ENCODE peak calls at places on chromosomes 7 and 10, in nine cellular contexts. M is small intestine; F is pancreas; I is body of pancreas; P is prostate gland; D is CD8-positive, alpha-beta T cell; Q is A549; S is transverse colon; E is choroid plexus epithelial cell. H is an unnamed sample.

GRCh38 chr7:25862254-25862992 is 289.6 kb upstream of the NFE2L3 start:
- DNase-seq in E (peak), Q (peak), F (peak), P (peak), D (peak), S (peak), M (peak), I (peak), H (peak)

GRCh38 chr7:105743351-105743812 is 133.0 kb downstream of the ATXN7L1 start:
- DNase-seq in E (no peak), D (no peak), M (no peak), F (no peak), S (no peak), Q (no peak), I (no peak), P (no peak), H (no peak)

GRCh38 chr10:7891634-7892033 is 73.3 kb downstream of the TAF3 start:
- DNase-seq in Q (no peak), S (no peak), P (no peak), M (no peak), D (no peak), E (peak), I (no peak), F (no peak), H (peak)

GRCh38 chr10:104328916-104329710 is 9.2 kb downstream of the ITPRIP start:
- DNase-seq in E (peak), D (peak), P (peak), F (no peak), Q (peak), S (no peak), I (no peak), M (no peak), H (peak)

GRCh38 chr7:25820432-25821040 is 331.5 kb upstream of the NFE2L3 start:
- DNase-seq in S (no peak), P (no peak), I (no peak), D (no peak), M (peak), E (peak), Q (peak), F (no peak), H (peak)

GRCh38 chr7:85529831-85530230 is 343.0 kb upstream of the SEMA3D start:
- DNase-seq in D (no peak), F (no peak), P (no peak), E (peak), S (no peak), M (peak), I (no peak), Q (no peak), H (peak)

GRCh38 chr10:86960003-86960862 is 1.8 kb downstream of the SNCG start:
- DNase-seq in Q (peak), F (peak), P (no peak), M (peak), S (peak), I (peak), D (no peak), E (peak), H (peak)

GRCh38 chr7:36387437-36388345 is 2.0 kb upstream of the ANLN start:
- DNase-seq in E (no peak), M (peak), Q (peak), S (no peak), P (no peak), I (no peak), F (no peak), D (no peak), H (no peak)

GRCh38 chr10:86311176-86311575 is 55.4 kb downstream of the GRID1 start:
- DNase-seq in F (no peak), D (no peak), S (no peak), Q (no peak), M (no peak), P (no peak), I (no peak), E (no peak), H (no peak)

GRCh38 chr7:2075811-2076210 is 156.9 kb downstream of the MAD1L1 start:
- DNase-seq in E (no peak), M (no peak), I (no peak), F (no peak), S (no peak), Q (no peak), P (no peak), D (no peak), H (no peak)

GRCh38 chr10:8815969-8816368 is 761.5 kb downstream of the GATA3 start:
- DNase-seq in I (no peak), D (no peak), M (no peak), P (no peak), Q (no peak), S (no peak), E (no peak), F (no peak), H (no peak)

GRCh38 chr10:48878091-48878490 is 61.5 kb downstream of the LRRC18 start:
- DNase-seq in M (no peak), E (no peak), Q (no peak), I (no peak), P (no peak), F (no peak), D (no peak), S (no peak), H (no peak)

GRCh38 chr10:21521910-21522533 is 3.5 kb downstream of the SKIDA1 start:
- DNase-seq in D (no peak), S (no peak), E (no peak), P (no peak), Q (no peak), M (no peak), F (no peak), I (no peak), H (no peak)

GRCh38 chr7:7761974-7762769 is 43.8 kb upstream of the RPA3 start:
- DNase-seq in P (no peak), Q (peak), E (peak), S (no peak), F (no peak), D (no peak), M (peak), I (no peak), H (peak)

GRCh38 chr7:24812313-24812945 is 55.2 kb upstream of the GSDME start:
- DNase-seq in Q (peak), F (peak), S (peak), D (peak), M (peak), P (no peak), I (peak), E (peak), H (peak)

GRCh38 chr10:66329116-66329515 is 596.7 kb upstream of the LRRTM3 start:
- DNase-seq in E (no peak), D (no peak), M (no peak), F (no peak), I (no peak), P (no peak), S (no peak), Q (no peak), H (no peak)

GRCh38 chr10:83410570-83410969 is 728.7 kb upstream of the GHITM start:
- DNase-seq in F (no peak), P (no peak), S (no peak), M (no peak), Q (no peak), D (no peak), I (no peak), E (no peak), H (no peak)

GRCh38 chr7:22413211-22413610 is 56.3 kb upstream of the RAPGEF5 start:
- DNase-seq in F (no peak), P (no peak), Q (no peak), M (no peak), D (no peak), E (no peak), I (no peak), S (no peak), H (no peak)

GRCh38 chr10:132974249-132974796 is 32.0 kb upstream of the CFAP46 start:
- DNase-seq in P (no peak), E (no peak), F (no peak), Q (no peak), M (no peak), S (no peak), D (no peak), I (no peak), H (no peak)

GRCh38 chr10:21297525-21298383 is 227.7 kb downstream of the SKIDA1 start:
- DNase-seq in M (no peak), P (no peak), E (peak), Q (no peak), F (no peak), I (no peak), D (no peak), S (no peak), H (no peak)

GRCh38 chr10:116118851-116119250 is 154.2 kb downstream of the GFRA1 start:
- DNase-seq in E (no peak), M (no peak), Q (no peak), F (no peak), S (no peak), I (no peak), D (no peak), P (no peak), H (no peak)

GRCh38 chr10:28180654-28181053 is 122.2 kb downstream of the MPP7 start:
- DNase-seq in M (no peak), P (no peak), F (no peak), I (no peak), Q (no peak), S (no peak), E (no peak), D (no peak), H (no peak)

GRCh38 chr7:140646931-140647647 is 6.5 kb upstream of the DENND2A start:
- DNase-seq in I (no peak), M (peak), P (no peak), Q (peak), D (peak), E (peak), F (no peak), S (peak), H (no peak)

GRCh38 chr10:89706011-89706410 is 4.6 kb downstream of the KIF20B start:
- DNase-seq in P (no peak), I (no peak), S (no peak), Q (no peak), M (no peak), D (no peak), F (no peak), E (peak), H (peak)

GRCh38 chr10:88598060-88598459 is 11.5 kb downstream of the LIPJ start:
- DNase-seq in I (no peak), P (no peak), M (no peak), E (no peak), Q (no peak), D (no peak), S (no peak), F (no peak), H (no peak)

GRCh38 chr10:33196710-33197406 is 137.6 kb downstream of the NRP1 start:
- DNase-seq in E (no peak), S (peak), F (no peak), M (peak), D (no peak), I (peak), Q (peak), P (no peak), H (no peak)

GRCh38 chr7:15607541-15608210 is 45.9 kb upstream of the AGMO start:
- DNase-seq in E (no peak), F (no peak), D (no peak), Q (no peak), P (no peak), I (no peak), M (no peak), S (no peak), H (peak)

GRCh38 chr7:132998763-132999162 is 83.1 kb downstream of the CHCHD3 start:
- DNase-seq in I (no peak), Q (no peak), D (no peak), P (no peak), F (no peak), E (peak), S (no peak), M (no peak), H (no peak)

GRCh38 chr10:131926743-131927595 is 26.2 kb downstream of the PPP2R2D start:
- DNase-seq in P (no peak), S (no peak), F (no peak), E (no peak), D (no peak), M (no peak), I (no peak), Q (no peak), H (no peak)

GRCh38 chr10:7318836-7319235 is 92.0 kb downstream of the SFMBT2 start:
- DNase-seq in P (no peak), E (no peak), I (no peak), Q (no peak), S (no peak), F (no peak), M (no peak), D (no peak), H (no peak)

GRCh38 chr7:104973909-104974415 is 40.0 kb upstream of the KMT2E start:
- DNase-seq in E (peak), D (no peak), Q (no peak), F (no peak), S (no peak), P (no peak), M (no peak), I (no peak), H (peak)

GRCh38 chr7:130095812-130096211 is 25.5 kb downstream of the KLHDC10 start:
- DNase-seq in E (peak), S (no peak), Q (no peak), M (no peak), D (no peak), F (no peak), I (no peak), P (no peak), H (peak)

GRCh38 chr7:91266067-91266930 is 2.1 kb downstream of the FZD1 start:
- DNase-seq in M (no peak), Q (no peak), S (peak), E (no peak), F (peak), I (peak), P (peak), D (no peak), H (no peak)
- H3K4me3 ChIP-seq in M (peak), Q (no peak), S (peak), E (peak), F (peak), I (no peak), P (peak), D (no peak), H (peak)

DNA sequence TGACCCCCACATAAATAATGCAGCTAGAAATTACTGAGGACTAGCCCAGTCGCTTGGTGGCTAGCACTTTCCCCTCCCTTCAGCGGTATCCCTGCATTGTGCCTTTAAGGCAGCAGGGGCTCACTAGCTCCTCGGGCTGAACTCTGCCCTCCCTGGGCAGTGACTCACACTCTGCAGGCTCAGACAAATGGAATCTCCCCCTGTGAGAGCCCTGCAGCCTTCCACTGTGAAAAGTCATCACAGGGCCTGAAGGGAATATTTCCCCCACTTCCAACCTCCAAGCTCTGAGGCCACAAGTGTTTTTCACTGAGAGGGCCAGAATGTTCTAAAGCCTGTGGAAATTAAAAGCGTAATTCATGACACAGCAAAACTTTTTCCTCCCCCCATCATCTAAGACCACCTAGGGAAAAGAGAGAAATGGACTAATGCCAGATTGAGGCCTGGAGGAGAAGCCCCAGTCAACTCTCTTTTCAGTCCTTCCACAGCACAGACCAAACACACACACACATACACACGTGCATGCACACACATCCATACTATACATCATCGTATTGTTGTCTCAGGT is 93.6 kb upstream of the COL1A2 start:
- DNase-seq in D (no peak), F (peak), Q (peak), M (peak), S (peak), P (peak), E (peak), I (peak), H (peak)
- H3K4me3 ChIP-seq in D (no peak), F (no peak), Q (no peak), M (no peak), S (no peak), P (no peak), E (peak), I (no peak), H (peak)

GRCh38 chr10:75592888-75593643 is 161.6 kb downstream of the LRMDA start:
- DNase-seq in D (no peak), S (no peak), Q (no peak), F (no peak), E (no peak), I (no peak), P (no peak), M (no peak), H (peak)
- H3K4me3 ChIP-seq in D (no peak), S (no peak), Q (no peak), F (no peak), E (no peak), I (no peak), P (no peak), M (no peak), H (no peak)

DNA sequence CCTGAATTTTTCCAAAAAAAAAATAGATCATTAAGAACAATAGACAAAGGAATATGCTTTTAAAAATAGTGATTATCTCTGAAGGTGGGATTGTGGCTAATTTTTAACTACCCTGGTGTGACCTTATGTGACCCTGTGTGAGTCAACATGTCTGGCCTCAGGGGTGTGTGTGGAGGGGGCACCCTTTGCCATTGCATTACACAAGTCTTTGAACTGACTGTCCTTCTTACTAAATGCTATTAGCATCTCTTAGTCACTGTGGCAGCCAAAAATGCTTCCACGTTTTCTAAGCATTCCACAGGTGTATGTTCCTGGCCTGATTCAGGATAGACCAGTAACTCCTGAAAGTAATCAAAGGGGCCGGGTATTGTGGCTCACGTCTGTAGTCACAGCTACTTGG is 175.4 kb downstream of the MGMT start:
- DNase-seq in E (no peak), Q (peak), M (no peak), P (no peak), D (no peak), I (no peak), S (no peak), F (no peak), H (peak)
- H3K4me3 ChIP-seq in E (no peak), Q (no peak), M (no peak), P (no peak), D (no peak), I (no peak), S (no peak), F (no peak), H (no peak)

GRCh38 chr7:40506158-40506557 is 371.4 kb downstream of the SUGCT start:
- DNase-seq in M (no peak), S (no peak), F (no peak), E (no peak), I (no peak), P (no peak), D (no peak), Q (no peak), H (no peak)
- H3K4me3 ChIP-seq in M (no peak), S (no peak), F (no peak), E (no peak), I (no peak), P (no peak), D (no peak), Q (no peak), H (no peak)

GRCh38 chr10:111091833-111092232 is 15.0 kb downstream of the ADRA2A start:
- DNase-seq in M (peak), F (no peak), P (no peak), Q (no peak), E (no peak), D (no peak), I (no peak), S (no peak), H (no peak)

GRCh38 chr10:111087968-111088505 is 11.2 kb downstream of the ADRA2A start:
- DNase-seq in Q (no peak), P (no peak), D (no peak), F (no peak), M (no peak), I (no peak), S (no peak), E (no peak), H (no peak)

GRCh38 chr10:111089293-111089692 is 12.5 kb downstream of the ADRA2A start:
- DNase-seq in D (no peak), Q (no peak), I (no peak), M (no peak), S (no peak), P (no peak), F (no peak), E (no peak), H (no peak)

GRCh38 chr10:111098679-111099437 is 22.0 kb downstream of the ADRA2A start:
- DNase-seq in D (no peak), I (no peak), M (peak), F (no peak), S (peak), Q (peak), E (peak), P (no peak), H (peak)

GRCh38 chr10:111093741-111094380 is 17.0 kb downstream of the ADRA2A start:
- DNase-seq in D (no peak), P (no peak), Q (no peak), F (no peak), M (no peak), S (no peak), I (no peak), E (peak), H (peak)
- H3K4me3 ChIP-seq in D (no peak), P (no peak), Q (no peak), F (no peak), M (no peak), S (no peak), I (no peak), E (no peak), H (no peak)

DNA sequence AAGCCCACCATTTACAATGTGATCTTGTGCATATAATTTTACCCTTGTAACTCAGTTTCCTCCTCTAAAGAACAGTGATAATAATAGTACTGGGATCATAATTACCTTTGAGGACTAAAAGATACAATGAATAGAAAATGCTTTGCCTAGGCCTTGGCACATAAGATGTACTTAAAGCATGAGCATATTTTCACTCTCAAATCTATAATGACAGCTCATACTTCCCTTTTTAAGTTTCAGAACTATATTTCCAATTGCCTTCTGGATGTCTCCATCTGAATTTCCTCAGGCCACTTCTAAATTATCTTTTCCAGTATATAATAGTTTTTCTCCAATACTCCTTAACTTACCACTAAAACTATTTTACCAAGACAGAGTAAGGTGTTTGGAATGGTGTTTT is 13.3 kb upstream of the ITGB8 start:
- DNase-seq in E (no peak), F (no peak), I (no peak), P (no peak), S (no peak), Q (no peak), M (no peak), D (no peak), H (no peak)
- H3K4me3 ChIP-seq in E (no peak), F (no peak), I (no peak), P (no peak), S (no peak), Q (no peak), M (no peak), D (no peak), H (no peak)

GRCh38 chr7:460374-461117 is 59.1 kb downstream of the PDGFA start:
- DNase-seq in S (no peak), E (peak), F (peak), M (no peak), I (no peak), D (no peak), P (no peak), Q (no peak), H (peak)
- H3K4me3 ChIP-seq in S (no peak), E (no peak), F (no peak), M (no peak), I (no peak), D (no peak), P (no peak), Q (no peak), H (no peak)

H was measured in fibroblast of mammary gland.